ENCODE peak calls at places on chromosomes 12 and 14, in eight cellular contexts. G is NCI-H524, W is lung microvascular endothelial cell, D is PC-9, B is cortex of kidney, U is cardiac fibroblast, R is upper lobe of right lung, T is midbrain. K is an unnamed sample.

GRCh38 chr12:53754633-53755261 is 3.0 kb upstream of the CISTR start:
- DNase-seq in G (peak), W (no peak), D (no peak), B (no peak), U (peak), R (no peak), T (no peak), K (peak)

GRCh38 chr12:109999983-110000505 is 814 bp downstream of the ANKRD13A start:
- DNase-seq in G (peak), W (no peak), D (peak), B (no peak), U (peak), R (no peak), T (no peak), K (peak)

GRCh38 chr12:7108928-7109920 is at the start of gene C1RL:
- DNase-seq in G (peak), W (peak), D (peak), B (no peak), U (peak), R (peak), T (peak), K (peak)

GRCh38 chr12:121857322-121858246 is 1.1 kb downstream of the HPD start:
- DNase-seq in G (no peak), W (no peak), D (no peak), B (no peak), U (peak), R (no peak), T (no peak), K (no peak)

GRCh38 chr12:82366182-82366581 is 7.9 kb downstream of the METTL25 start:
- DNase-seq in G (peak), W (no peak), D (no peak), B (no peak), U (no peak), R (no peak), T (no peak), K (peak)

GRCh38 chr12:31369712-31370521 is 44.0 kb upstream of the SINHCAF start:
- DNase-seq in G (no peak), W (peak), D (peak), B (no peak), U (peak), R (peak), T (no peak), K (peak)

GRCh38 chr12:14260011-14260993 is 105.2 kb upstream of the ATF7IP start:
- DNase-seq in G (peak), W (peak), D (peak), B (no peak), U (peak), R (peak), T (peak), K (peak)

GRCh38 chr14:98229676-98230366 is 1042.2 kb downstream of the BCL11B start:
- DNase-seq in G (no peak), W (no peak), D (no peak), B (no peak), U (no peak), R (no peak), T (peak), K (no peak)

GRCh38 chr14:64612021-64612380 is 62.2 kb downstream of the PPP1R36 start:
- DNase-seq in G (no peak), W (peak), D (no peak), B (no peak), U (peak), R (no peak), T (no peak), K (no peak)

GRCh38 chr14:38342803-38343202 is 86.9 kb upstream of the CLEC14A start:
- DNase-seq in G (no peak), W (no peak), D (peak), B (no peak), U (no peak), R (no peak), T (no peak), K (peak)

GRCh38 chr14:77040059-77040308 is 11.5 kb upstream of the IRF2BPL start:
- DNase-seq in G (no peak), W (no peak), D (no peak), B (no peak), U (no peak), R (no peak), T (no peak), K (no peak)

GRCh38 chr12:110846615-110847566 is at the start of gene CCDC63:
- DNase-seq in G (peak), W (peak), D (peak), B (no peak), U (peak), R (peak), T (peak), K (peak)

GRCh38 chr14:90608281-90608680 is 207.9 kb downstream of the TTC7B start:
- DNase-seq in G (no peak), W (no peak), D (no peak), B (no peak), U (no peak), R (no peak), T (no peak), K (no peak)